ENCODE peak calls at places on chromosomes 2 and 18, in six cellular contexts. E is IMR-90, T is thoracic aorta, F is fibroblast of pulmonary artery, W is prostate gland, J is HCT116. Y is an unnamed sample.

GRCh38 chr18:54792079-54792478 is 36.2 kb upstream of the RAB27B start:
- DNase-seq in E (no peak), J (no peak), F (no peak), W (no peak), T (no peak), Y (no peak)

GRCh38 chr2:129734343-129735034 is 245.0 kb upstream of the RAB6C start:
- DNase-seq in E (no peak), F (no peak), W (no peak), J (no peak), T (no peak), Y (no peak)

GRCh38 chr18:51559198-51559901 is 361.9 kb upstream of the MEX3C start:
- DNase-seq in F (no peak), W (no peak), E (no peak), J (no peak), T (no peak), Y (no peak)

GRCh38 chr2:234483568-234484251 is 13.2 kb downstream of the ARL4C start:
- DNase-seq in T (no peak), E (no peak), J (no peak), W (no peak), F (no peak), Y (no peak)

GRCh38 chr2:119174216-119174992 is 15.9 kb upstream of the C1QL2 start:
- DNase-seq in J (peak; percentile 41), F (peak; percentile 43), T (no peak), W (no peak), E (no peak), Y (peak; percentile 47)

GRCh38 chr2:169828141-169828811 is 1.0 kb downstream of the UBR3 start:
- DNase-seq in W (peak; percentile 49), F (peak; percentile 56), J (no peak), E (peak; percentile 41), T (no peak), Y (peak; percentile 53)

GRCh38 chr2:192544371-192544955 is 349.7 kb upstream of the TMEFF2 start:
- DNase-seq in W (no peak), T (no peak), J (no peak), F (peak; percentile 57), E (no peak), Y (no peak)

GRCh38 chr2:48219555-48220436 is 310.2 kb upstream of the STON1 start:
- DNase-seq in W (no peak), E (no peak), J (no peak), T (no peak), F (no peak), Y (no peak)

GRCh38 chr18:8609711-8610441 is 639 bp downstream of the RAB12 start:
- DNase-seq in F (no peak), T (no peak), J (no peak), E (no peak), W (no peak), Y (no peak)

GRCh38 chr2:142290931-142291330 is 160.1 kb upstream of the LRP1B start:
- DNase-seq in E (no peak), W (no peak), J (no peak), F (peak; percentile 5), T (no peak), Y (peak; percentile 2)

GRCh38 chr18:57516068-57516467 is 70.4 kb downstream of the FECH start:
- DNase-seq in J (no peak), T (no peak), E (no peak), W (no peak), F (no peak), Y (no peak)

GRCh38 chr2:239881561-239882320 is 143.4 kb downstream of the NDUFA10 start:
- DNase-seq in J (no peak), T (peak; percentile 19), E (no peak), W (no peak), F (peak; percentile 33), Y (peak; percentile 66)

GRCh38 chr18:58129019-58129374 is 85.0 kb downstream of the NEDD4L start:
- DNase-seq in E (no peak), T (no peak), W (no peak), J (no peak), F (no peak), Y (no peak)

GRCh38 chr2:191190439-191190838 is 39.6 kb upstream of the STAT4 start:
- DNase-seq in T (no peak), E (no peak), F (no peak), W (no peak), J (no peak), Y (no peak)

GRCh38 chr2:239973392-239973791 is 51.8 kb downstream of the NDUFA10 start:
- DNase-seq in T (no peak), E (no peak), F (no peak), J (no peak), W (no peak), Y (no peak)

GRCh38 chr18:56641714-56642331 is 3.4 kb upstream of the TXNL1 start:
- DNase-seq in W (no peak), J (no peak), E (peak; percentile 81), F (peak; percentile 73), T (no peak), Y (peak; percentile 50)

GRCh38 chr2:206150631-206151030 is 8.6 kb downstream of the NDUFS1 start:
- DNase-seq in T (no peak), J (no peak), W (no peak), E (no peak), F (no peak), Y (no peak)

GRCh38 chr2:206149330-206149729 is 9.9 kb downstream of the NDUFS1 start:
- DNase-seq in T (no peak), J (no peak), F (no peak), E (no peak), W (no peak), Y (no peak)

GRCh38 chr2:206158563-206159345 is 490 bp downstream of the NDUFS1 start:
- DNase-seq in F (peak; percentile 30), T (no peak), E (peak; percentile 31), W (no peak), J (no peak), Y (peak; percentile 31)

GRCh38 chr2:206150168-206150567 is 9.1 kb downstream of the NDUFS1 start:
- DNase-seq in E (no peak), T (no peak), J (no peak), W (no peak), F (no peak), Y (no peak)

DNA sequence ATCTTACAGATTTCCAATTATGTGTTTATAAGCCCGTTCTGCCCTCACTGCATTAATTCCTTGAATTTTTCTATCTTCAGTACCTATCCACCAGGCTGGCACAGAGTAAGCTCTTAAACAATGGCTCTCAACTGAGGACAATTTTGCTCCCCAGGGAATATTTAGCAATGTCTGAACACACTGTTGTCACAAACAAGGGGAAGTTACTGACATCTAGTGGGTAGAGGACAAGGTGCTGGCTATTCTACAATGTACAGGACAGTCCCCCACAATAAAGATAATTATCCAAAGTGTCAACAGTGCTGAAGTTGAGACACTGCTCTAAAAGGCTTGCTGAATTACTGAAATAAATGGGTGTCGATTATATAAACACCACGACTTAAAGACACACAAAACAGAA is 5.0 kb downstream of the NDUFS1 start:
- DNase-seq in E (no peak), T (no peak), F (peak; percentile 45), W (no peak), J (no peak), Y (peak; percentile 21)
- TF ChIP-seq CTCF in E (peak; percentile 12), T (no peak), F (no peak), W (no peak), J (peak; percentile 41), Y (no peak)

DNA sequence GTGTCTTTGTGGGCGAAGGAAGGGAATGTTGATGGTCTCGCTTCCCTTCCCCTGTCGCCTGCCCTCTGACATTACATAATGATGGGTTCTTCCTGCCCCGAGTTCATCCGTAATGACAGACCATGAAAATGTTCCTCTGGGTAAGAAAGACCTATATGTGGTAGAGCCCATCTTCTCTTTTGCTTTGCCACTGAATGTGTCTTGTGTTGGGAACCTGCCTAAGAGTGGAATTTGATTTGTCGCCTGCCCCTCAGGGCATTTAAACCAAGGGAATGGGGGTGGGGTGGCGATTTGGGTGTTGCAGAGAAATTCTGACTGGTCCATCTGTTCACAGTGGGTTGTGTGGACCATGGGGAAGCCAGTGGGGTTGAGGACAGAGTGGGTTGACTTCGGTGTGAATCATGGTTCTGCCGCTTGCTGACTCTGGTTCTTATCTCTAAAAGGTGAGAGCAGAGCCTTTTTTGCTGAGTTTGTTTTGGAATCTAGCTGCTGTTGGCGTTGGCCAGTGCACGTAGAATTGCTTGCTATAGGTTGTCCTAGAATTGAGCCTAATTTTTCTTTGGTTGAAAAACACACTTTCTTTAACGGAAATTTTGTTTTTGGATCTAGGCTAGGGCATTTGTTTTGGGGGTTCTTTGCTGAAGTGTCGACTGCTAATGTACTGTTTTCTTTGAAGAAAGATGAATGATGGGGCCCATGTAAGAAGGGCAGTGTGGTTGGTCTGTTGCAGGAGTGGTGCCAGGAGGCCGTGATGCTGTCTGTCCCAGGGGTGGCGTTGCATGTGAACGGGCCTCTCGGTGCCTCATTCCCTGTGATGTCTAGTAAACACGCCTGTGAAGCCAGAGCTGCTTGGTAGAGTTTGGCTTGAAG is 1.3 kb downstream of the INPP4A start:
- DNase-seq in W (no peak), F (no peak), E (no peak), T (no peak), J (no peak), Y (no peak)
- H3K4me3 ChIP-seq in W (peak overlapping the region; percentile 70), F (peak overlapping the region; percentile 69), E (peak overlapping the region; percentile 87), T (peak overlapping the region; percentile 88), J (peak overlapping the region; percentile 69), Y (peak overlapping the region; percentile 68)

GRCh38 chr2:85551698-85552678 is 9.3 kb downstream of the GGCX start:
- DNase-seq in T (peak; percentile 52), E (peak; percentile 74), W (peak; percentile 88), J (peak; percentile 72), F (peak; percentile 85), Y (peak; percentile 86)
- TF ChIP-seq CTCF in T (peak; percentile 93), E (peak; percentile 89), W (peak; percentile 96), J (peak; percentile 96), F (peak; percentile 96), Y (peak; percentile 87)

DNA sequence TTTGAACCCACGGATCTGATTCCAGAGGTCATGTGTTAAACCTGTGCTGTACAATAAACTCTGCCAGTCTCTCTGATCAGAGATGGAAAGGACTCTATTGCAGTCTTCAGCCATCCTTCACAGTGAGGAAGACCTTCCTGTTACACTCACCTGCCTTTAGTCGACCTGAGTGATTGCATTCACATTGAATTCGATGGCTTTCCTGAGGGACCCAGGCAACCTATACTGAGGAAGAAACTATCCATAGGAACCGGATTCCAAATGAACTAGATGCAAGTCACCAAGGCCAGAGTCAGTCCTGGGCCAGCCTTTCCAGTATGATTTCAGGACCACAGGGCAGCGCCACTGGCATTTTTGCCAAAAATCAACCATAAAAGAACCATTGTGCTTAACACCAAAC is 56.8 kb downstream of the PKDCC start:
- DNase-seq in J (no peak), T (no peak), W (no peak), E (no peak), F (no peak), Y (no peak)
- H3K4me3 ChIP-seq in J (no peak overlapping the region), T (no peak overlapping the region), W (no peak overlapping the region), E (no peak overlapping the region), F (no peak overlapping the region), Y (no peak overlapping the region)